ENCODE peak calls at places on chromosomes 13 and 19, in nine cellular contexts. O, Z, Y, Q, E, U, I, D and K are unnamed samples.

GRCh38 chr13:23621316-23621645 is 51.1 kb downstream of the TNFRSF19 start:
- DNase-seq in O (no peak), Z (peak), Y (no peak), Q (no peak), E (no peak), U (no peak), I (peak), D (peak), K (peak)

GRCh38 chr19:51365211-51366049 is 758 bp downstream of the ETFB start:
- DNase-seq in O (peak), Z (no peak), Y (no peak), Q (no peak), E (peak), U (peak), I (no peak), D (peak), K (no peak)

GRCh38 chr19:3374369-3375112 is 8.2 kb downstream of the NFIC start:
- DNase-seq in O (no peak), Z (no peak), Y (no peak), Q (no peak), E (no peak), U (no peak), I (no peak), D (no peak), K (no peak)

GRCh38 chr19:35777411-35777841 is 2.1 kb downstream of the ARHGAP33 start:
- DNase-seq in O (no peak), Z (no peak), Y (no peak), Q (no peak), E (peak), U (peak), I (no peak), D (no peak), K (no peak)

GRCh38 chr13:66014757-66015156 is 1215.4 kb downstream of the PCDH9 start:
- DNase-seq in O (no peak), Z (no peak), Y (no peak), Q (no peak), E (no peak), U (no peak), I (no peak), D (peak), K (no peak)

GRCh38 chr13:109776575-109776974 is 9.8 kb downstream of the IRS2 start:
- DNase-seq in O (no peak), Z (no peak), Y (no peak), Q (no peak), E (no peak), U (no peak), I (no peak), D (no peak), K (no peak)

GRCh38 chr19:14059652-14060155 is 2.2 kb downstream of the PALM3 start:
- DNase-seq in O (no peak), Z (no peak), Y (no peak), Q (no peak), E (no peak), U (no peak), I (no peak), D (no peak), K (no peak)

GRCh38 chr13:29428310-29428991 is 167.0 kb downstream of the SLC7A1 start:
- DNase-seq in O (peak), Z (peak), Y (peak), Q (no peak), E (peak), U (no peak), I (no peak), D (peak), K (no peak)

GRCh38 chr19:41795031-41795461 is 1.3 kb upstream of the CEACAM3 start:
- DNase-seq in O (peak), Z (no peak), Y (peak), Q (peak), E (no peak), U (no peak), I (no peak), D (peak), K (no peak)

GRCh38 chr13:110507678-110508381 is 53.7 kb downstream of the RAB20 start:
- DNase-seq in O (no peak), Z (no peak), Y (no peak), Q (no peak), E (no peak), U (no peak), I (no peak), D (no peak), K (no peak)

GRCh38 chr19:9622531-9622930 is 1.5 kb upstream of the ZNF561 start:
- DNase-seq in O (no peak), Z (no peak), Y (no peak), Q (no peak), E (no peak), U (no peak), I (no peak), D (no peak), K (no peak)

GRCh38 chr19:11860721-11861120 is 12.2 kb downstream of the ZNF439 start:
- DNase-seq in O (no peak), Z (no peak), Y (no peak), Q (no peak), E (no peak), U (no peak), I (no peak), D (no peak), K (no peak)

GRCh38 chr13:60095300-60095699 is 68.4 kb downstream of the DIAPH3 start:
- DNase-seq in O (no peak), Z (no peak), Y (no peak), Q (no peak), E (no peak), U (no peak), I (no peak), D (no peak), K (no peak)